ENCODE peak calls at places on chromosomes 2 and 18, in five cellular contexts. One of them, this sample, is unnamed.

GRCh38 chr18:76821356-76821874 is 942 bp upstream of the ZNF236 start:
- DNase-seq in epithelial cell of esophagus: no peak
- DNase-seq in fibroblast of mammary gland: no peak
- DNase-seq in PC-9: no peak
- DNase-seq in GM10248: no peak
- DNase-seq in this sample: no peak

GRCh38 chr2:229519655-229520054 is 194.7 kb downstream of the DNER start:
- DNase-seq in GM10248: no peak
- DNase-seq in epithelial cell of esophagus: peak
- DNase-seq in PC-9: no peak
- DNase-seq in fibroblast of mammary gland: no peak
- DNase-seq in this sample: no peak

GRCh38 chr18:34592961-34593382 is 117.1 kb upstream of the DTNA start:
- DNase-seq in PC-9: no peak
- DNase-seq in epithelial cell of esophagus: peak
- DNase-seq in GM10248: no peak
- DNase-seq in fibroblast of mammary gland: peak
- DNase-seq in this sample: peak

GRCh38 chr2:240436626-240437180 is 1.2 kb downstream of the GPC1 start:
- DNase-seq in epithelial cell of esophagus: peak
- DNase-seq in PC-9: peak
- DNase-seq in fibroblast of mammary gland: peak
- DNase-seq in GM10248: no peak
- DNase-seq in this sample: no peak

GRCh38 chr2:25304339-25304728 is 37.4 kb downstream of the DNMT3A start:
- DNase-seq in fibroblast of mammary gland: peak
- DNase-seq in PC-9: no peak
- DNase-seq in GM10248: no peak
- DNase-seq in epithelial cell of esophagus: no peak
- DNase-seq in this sample: no peak

GRCh38 chr2:27549303-27549702 is 33.5 kb upstream of the ZNF512 start:
- DNase-seq in GM10248: no peak
- DNase-seq in fibroblast of mammary gland: no peak
- DNase-seq in epithelial cell of esophagus: no peak
- DNase-seq in PC-9: no peak
- DNase-seq in this sample: no peak

GRCh38 chr2:99691931-99692330 is 202.1 kb upstream of the REV1 start:
- DNase-seq in PC-9: no peak
- DNase-seq in epithelial cell of esophagus: no peak
- DNase-seq in fibroblast of mammary gland: no peak
- DNase-seq in GM10248: no peak
- DNase-seq in this sample: no peak

GRCh38 chr2:71299507-71299906 is 32.1 kb upstream of the ZNF638 start:
- DNase-seq in PC-9: no peak
- DNase-seq in GM10248: peak
- DNase-seq in epithelial cell of esophagus: peak
- DNase-seq in fibroblast of mammary gland: peak
- DNase-seq in this sample: peak

GRCh38 chr18:58942486-58942885 is 77.8 kb downstream of the ZNF532 start:
- DNase-seq in GM10248: no peak
- DNase-seq in epithelial cell of esophagus: peak
- DNase-seq in PC-9: no peak
- DNase-seq in fibroblast of mammary gland: no peak
- DNase-seq in this sample: no peak

GRCh38 chr2:182541268-182541667 is 114.4 kb upstream of the PDE1A start:
- DNase-seq in fibroblast of mammary gland: no peak
- DNase-seq in PC-9: no peak
- DNase-seq in GM10248: no peak
- DNase-seq in epithelial cell of esophagus: no peak
- DNase-seq in this sample: no peak

GRCh38 chr18:48762836-48763713 is 187.7 kb downstream of the SMAD7 start:
- DNase-seq in GM10248: no peak
- DNase-seq in PC-9: no peak
- DNase-seq in epithelial cell of esophagus: no peak
- DNase-seq in fibroblast of mammary gland: no peak
- DNase-seq in this sample: no peak

GRCh38 chr2:73895473-73895872 is 2.7 kb downstream of the ACTG2 start:
- DNase-seq in PC-9: no peak
- DNase-seq in epithelial cell of esophagus: no peak
- DNase-seq in fibroblast of mammary gland: no peak
- DNase-seq in GM10248: no peak
- DNase-seq in this sample: no peak

GRCh38 chr2:134217924-134218323 is 35.9 kb upstream of the MGAT5 start:
- DNase-seq in PC-9: no peak
- DNase-seq in epithelial cell of esophagus: peak
- DNase-seq in fibroblast of mammary gland: peak
- DNase-seq in GM10248: no peak
- DNase-seq in this sample: no peak

GRCh38 chr2:171673928-171674327 is 13.3 kb upstream of the DYNC1I2 start:
- DNase-seq in epithelial cell of esophagus: no peak
- DNase-seq in fibroblast of mammary gland: no peak
- DNase-seq in GM10248: no peak
- DNase-seq in PC-9: no peak
- DNase-seq in this sample: no peak

GRCh38 chr2:25362049-25362563 is 20.4 kb upstream of the DNMT3A start:
- DNase-seq in fibroblast of mammary gland: peak
- DNase-seq in GM10248: peak
- DNase-seq in PC-9: peak
- DNase-seq in epithelial cell of esophagus: peak
- DNase-seq in this sample: peak

GRCh38 chr2:231909631-231910030 is 16.6 kb downstream of the NPPC start:
- DNase-seq in GM10248: no peak
- DNase-seq in PC-9: no peak
- DNase-seq in epithelial cell of esophagus: no peak
- DNase-seq in fibroblast of mammary gland: no peak
- DNase-seq in this sample: no peak

GRCh38 chr2:10987861-10988260 is 76.1 kb downstream of the KCNF1 start:
- DNase-seq in fibroblast of mammary gland: no peak
- DNase-seq in epithelial cell of esophagus: peak
- DNase-seq in GM10248: no peak
- DNase-seq in PC-9: no peak
- DNase-seq in this sample: no peak

DNA sequence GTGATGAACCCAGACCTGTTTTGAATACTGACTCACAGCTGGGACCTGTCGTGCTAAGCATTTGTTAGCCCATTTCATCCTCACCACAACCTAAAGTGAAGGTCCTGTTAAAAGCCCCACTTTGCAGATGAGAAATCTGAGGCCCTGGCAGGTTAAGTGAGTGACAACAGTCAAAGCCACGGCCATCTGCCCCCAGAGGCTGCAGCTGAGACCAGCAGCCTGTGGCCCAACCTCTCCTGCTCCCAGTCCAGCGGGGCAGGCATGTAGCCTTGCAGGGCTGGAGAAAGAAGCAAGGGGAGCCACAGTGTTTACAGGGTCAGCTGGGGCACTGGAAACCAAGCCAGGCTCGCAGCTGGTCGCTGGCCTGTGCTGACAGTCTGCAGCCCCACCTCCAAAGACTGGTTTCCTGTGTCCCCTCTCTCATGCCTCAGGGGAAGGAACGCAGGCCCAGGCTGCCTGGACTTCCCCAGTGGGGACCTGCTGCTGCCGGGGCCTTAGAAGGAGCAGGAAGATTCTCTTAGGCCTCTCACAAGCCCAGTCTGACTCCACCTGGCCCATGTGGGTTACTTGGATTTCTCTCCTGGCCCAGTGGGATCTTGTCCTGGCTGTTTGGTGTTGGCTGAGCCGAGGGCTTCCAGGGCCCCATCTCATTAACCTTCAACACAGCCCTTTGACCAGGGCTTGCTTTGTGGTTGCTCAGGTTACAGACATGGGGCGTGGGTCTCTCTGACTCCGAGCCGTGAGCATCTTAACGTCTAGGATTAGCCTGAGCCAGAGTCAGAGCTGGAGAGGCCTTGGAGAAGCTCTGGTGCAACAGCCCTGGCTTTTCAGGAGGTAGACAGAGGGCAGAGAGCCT is 1.7 kb downstream of the INPP5D start:
- DNase-seq in fibroblast of mammary gland: no peak
- DNase-seq in PC-9: peak
- DNase-seq in GM10248: peak
- DNase-seq in epithelial cell of esophagus: no peak
- DNase-seq in this sample: no peak
- TF ChIP-seq CTCF in fibroblast of mammary gland: no peak
- TF ChIP-seq CTCF in PC-9: peak
- TF ChIP-seq CTCF in GM10248: peak
- TF ChIP-seq CTCF in epithelial cell of esophagus: no peak
- TF ChIP-seq CTCF in this sample: no peak

GRCh38 chr18:13530879-13531387 is 195.4 kb downstream of the FAM210A start:
- DNase-seq in PC-9: peak
- DNase-seq in fibroblast of mammary gland: peak
- DNase-seq in epithelial cell of esophagus: no peak
- DNase-seq in GM10248: peak
- DNase-seq in this sample: peak
- TF ChIP-seq CTCF in PC-9: no peak
- TF ChIP-seq CTCF in fibroblast of mammary gland: peak
- TF ChIP-seq CTCF in epithelial cell of esophagus: no peak
- TF ChIP-seq CTCF in GM10248: peak
- TF ChIP-seq CTCF in this sample: no peak

DNA sequence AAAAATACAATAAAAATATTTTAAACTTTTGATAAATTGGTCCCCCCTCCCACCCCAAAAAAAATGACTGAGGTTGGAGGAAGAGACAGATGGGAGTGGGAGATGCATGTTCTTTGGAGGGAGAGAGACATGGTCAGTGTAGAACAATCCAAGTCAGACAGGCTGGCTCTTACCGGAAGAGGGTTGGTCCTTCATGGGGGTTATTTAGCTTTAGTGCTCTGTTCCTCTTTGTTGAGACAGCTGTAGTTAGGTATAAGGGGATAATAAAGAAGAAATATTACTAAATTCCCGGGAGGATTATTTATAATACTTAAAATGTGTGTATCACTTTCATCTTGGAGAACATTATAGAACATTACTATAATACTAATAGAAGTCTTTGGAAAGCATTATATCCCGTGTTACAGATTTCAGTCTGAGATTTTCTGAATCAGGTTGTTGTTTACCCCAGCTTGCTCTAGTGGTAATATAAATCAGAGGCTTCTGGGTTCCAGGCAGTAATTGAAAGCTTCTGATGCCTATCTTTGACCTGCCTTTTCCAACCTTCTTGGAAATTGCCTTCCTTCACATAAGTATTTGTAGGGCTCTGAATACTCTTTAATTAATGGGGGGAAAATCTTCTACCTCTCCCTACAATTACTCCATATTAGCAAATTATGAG is 87.7 kb downstream of the SPTBN1 start:
- DNase-seq in fibroblast of mammary gland: no peak
- DNase-seq in epithelial cell of esophagus: no peak
- DNase-seq in PC-9: no peak
- DNase-seq in GM10248: no peak
- DNase-seq in this sample: no peak
- TF ChIP-seq CTCF in fibroblast of mammary gland: no peak
- TF ChIP-seq CTCF in epithelial cell of esophagus: no peak
- TF ChIP-seq CTCF in PC-9: no peak
- TF ChIP-seq CTCF in GM10248: no peak
- TF ChIP-seq CTCF in this sample: no peak

GRCh38 chr2:222582931-222583330 is 73.0 kb downstream of the FARSB start:
- DNase-seq in epithelial cell of esophagus: peak
- DNase-seq in PC-9: no peak
- DNase-seq in fibroblast of mammary gland: peak
- DNase-seq in GM10248: no peak
- DNase-seq in this sample: no peak
- TF ChIP-seq CTCF in epithelial cell of esophagus: peak
- TF ChIP-seq CTCF in PC-9: peak
- TF ChIP-seq CTCF in fibroblast of mammary gland: peak
- TF ChIP-seq CTCF in GM10248: no peak
- TF ChIP-seq CTCF in this sample: no peak

This sample was measured in Calu3.